ENCODE peak calls at places on chromosomes 5 and 9, in eight cellular contexts. A is nephron progenitor cell, R is fibroblast of lung, M is lung, H is retinal pigment epithelial cell, W is spleen, J is uterus, Z is fibroblast of pulmonary artery. O is an unnamed sample.

GRCh38 chr5:67347821-67348220 is 151.2 kb upstream of the CD180 start:
- DNase-seq in R (no peak), J (no peak), H (no peak), Z (no peak), A (no peak), M (no peak), W (no peak), O (no peak)

GRCh38 chr5:82072138-82072537 is 100.3 kb downstream of the ATG10 start:
- DNase-seq in J (no peak), R (no peak), H (no peak), Z (peak), M (no peak), W (no peak), A (no peak), O (no peak)

GRCh38 chr5:73786043-73786831 is 160.2 kb downstream of the ARHGEF28 start:
- DNase-seq in M (no peak), R (no peak), H (no peak), A (no peak), Z (no peak), W (no peak), J (no peak), O (peak)

GRCh38 chr5:172550096-172550765 is 90.8 kb upstream of the NEURL1B start:
- DNase-seq in H (no peak), A (no peak), R (no peak), J (no peak), W (peak), Z (no peak), M (no peak), O (no peak)

GRCh38 chr5:160188151-160188967 is 40.9 kb upstream of the FABP6 start:
- DNase-seq in M (peak), W (peak), H (peak), R (peak), J (peak), A (peak), Z (peak), O (peak)

GRCh38 chr5:55480781-55481180 is 54.0 kb downstream of the PLPP1 start:
- DNase-seq in R (peak), M (no peak), Z (peak), W (no peak), H (no peak), J (no peak), A (no peak), O (no peak)

GRCh38 chr5:132083065-132083678 is 9.6 kb downstream of the CSF2 start:
- DNase-seq in M (no peak), R (no peak), W (peak), Z (no peak), A (no peak), H (no peak), J (no peak), O (no peak)

GRCh38 chr9:97853844-97854695 is 1.0 kb downstream of the FOXE1 start:
- DNase-seq in W (peak), A (peak), M (no peak), J (no peak), H (no peak), Z (peak), R (peak), O (peak)

GRCh38 chr5:176389114-176389768 is 690 bp downstream of the HIGD2A start:
- DNase-seq in A (no peak), W (peak), M (no peak), Z (no peak), H (no peak), J (no peak), R (no peak), O (no peak)

GRCh38 chr9:133953976-133954709 is 38.0 kb downstream of the VAV2 start:
- DNase-seq in H (no peak), M (no peak), A (no peak), W (peak), Z (no peak), R (no peak), J (no peak), O (no peak)

GRCh38 chr5:97846646-97847045 is 663.6 kb upstream of the RIOK2 start:
- DNase-seq in J (no peak), A (no peak), R (peak), H (no peak), W (no peak), M (no peak), Z (no peak), O (no peak)

GRCh38 chr5:109234381-109234780 is 175.4 kb downstream of the PJA2 start:
- DNase-seq in H (no peak), J (no peak), R (no peak), Z (no peak), W (no peak), A (no peak), M (no peak), O (no peak)

GRCh38 chr9:109401169-109401989 is 80.5 kb upstream of the EPB41L4B start:
- DNase-seq in R (peak), W (no peak), A (peak), M (peak), H (peak), Z (peak), J (no peak), O (peak)

GRCh38 chr5:9174446-9174845 is 371.4 kb downstream of the SEMA5A start:
- DNase-seq in J (no peak), A (no peak), M (no peak), Z (no peak), R (no peak), H (no peak), W (no peak), O (no peak)

GRCh38 chr9:35910613-35911488 is 1.6 kb downstream of the SPAAR start:
- DNase-seq in M (peak), W (peak), Z (peak), J (no peak), A (no peak), H (no peak), R (peak), O (peak)

GRCh38 chr9:70874451-70874850 is 247.0 kb downstream of the TRPM3 start:
- DNase-seq in H (peak), A (no peak), R (no peak), M (no peak), Z (peak), J (no peak), W (no peak), O (no peak)

GRCh38 chr9:137237759-137238726 is 3.0 kb upstream of the TUBB4B start:
- DNase-seq in R (no peak), M (no peak), A (no peak), H (no peak), W (no peak), J (no peak), Z (no peak), O (no peak)

GRCh38 chr5:67182406-67182805 is 14.2 kb downstream of the CD180 start:
- DNase-seq in H (peak), J (peak), W (peak), M (peak), A (peak), R (peak), Z (peak), O (no peak)

GRCh38 chr9:136403915-136404800 is 4.2 kb upstream of the SNAPC4 start:
- DNase-seq in H (no peak), R (no peak), M (no peak), J (no peak), W (peak), A (no peak), Z (no peak), O (no peak)

GRCh38 chr9:99071313-99072039 is 33.4 kb upstream of the TGFBR1 start:
- DNase-seq in A (no peak), Z (no peak), R (no peak), H (no peak), W (no peak), J (no peak), M (no peak), O (no peak)

GRCh38 chr9:16417749-16418148 is 452.7 kb downstream of the BNC2 start:
- DNase-seq in W (no peak), A (no peak), H (no peak), J (no peak), Z (no peak), M (no peak), R (peak), O (no peak)

GRCh38 chr5:159510282-159510681 is 180.0 kb upstream of the IL12B start:
- DNase-seq in R (peak), A (peak), W (peak), J (peak), M (peak), Z (peak), H (no peak), O (peak)

GRCh38 chr5:149552038-149552494 is 827 bp upstream of the CSNK1A1 start:
- DNase-seq in W (no peak), J (no peak), Z (no peak), M (no peak), A (no peak), R (no peak), H (no peak), O (no peak)
- TF ChIP-seq CTCF in W (no peak), J (no peak), Z (no peak), M (no peak), A (no peak), R (no peak), H (no peak), O (peak)

GRCh38 chr5:93058309-93058708 is 522.7 kb downstream of the NR2F1-AS1 start:
- DNase-seq in A (no peak), Z (peak), J (no peak), M (no peak), R (peak), H (no peak), W (no peak), O (no peak)

GRCh38 chr5:93057311-93057710 is 523.7 kb downstream of the NR2F1-AS1 start:
- DNase-seq in H (no peak), Z (no peak), A (no peak), J (no peak), M (no peak), R (no peak), W (no peak), O (no peak)

GRCh38 chr5:93062548-93062947 is 518.5 kb downstream of the NR2F1-AS1 start:
- DNase-seq in J (no peak), A (no peak), Z (no peak), W (no peak), M (no peak), R (peak), H (no peak), O (peak)
- TF ChIP-seq CTCF in J (no peak), A (no peak), Z (peak), W (no peak), M (no peak), R (peak), H (peak), O (no peak)

GRCh38 chr5:167565555-167565954 is 725.9 kb upstream of the WWC1 start:
- DNase-seq in J (no peak), H (no peak), W (no peak), Z (peak), M (no peak), A (no peak), R (peak), O (peak)

DNA sequence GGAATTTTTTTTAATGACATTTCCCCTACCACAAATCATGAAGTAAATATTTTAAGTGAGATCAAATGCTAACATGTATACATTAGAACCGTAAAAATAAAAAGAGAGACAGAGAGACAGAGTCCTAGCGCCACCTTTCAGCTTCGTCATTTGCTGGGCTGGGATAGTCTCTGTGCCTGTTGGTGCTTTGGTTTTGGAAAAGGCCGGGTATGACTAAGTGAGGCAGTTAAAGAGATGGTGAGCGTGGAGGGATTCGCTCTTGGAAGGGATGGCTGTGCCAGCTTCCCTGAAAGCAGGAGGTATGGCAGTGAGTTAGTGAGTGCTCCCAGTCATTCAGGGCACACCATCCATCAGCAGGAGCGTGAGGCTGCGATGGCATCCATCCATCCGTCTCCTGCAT is 729.6 kb upstream of the WWC1 start:
- DNase-seq in J (no peak), M (no peak), W (no peak), R (no peak), A (no peak), H (no peak), Z (no peak), O (no peak)
- TF ChIP-seq CTCF in J (no peak), M (no peak), W (no peak), R (no peak), A (no peak), H (no peak), Z (no peak), O (no peak)

GRCh38 chr5:318341-318897 is 3.1 kb upstream of the AHRR start:
- DNase-seq in H (no peak), J (no peak), R (no peak), M (no peak), A (no peak), Z (no peak), W (no peak), O (no peak)

GRCh38 chr5:315488-316209 is 5.9 kb upstream of the AHRR start:
- DNase-seq in J (no peak), W (no peak), R (no peak), H (no peak), A (no peak), M (no peak), Z (no peak), O (no peak)

GRCh38 chr5:316210-317085 is 5.1 kb upstream of the AHRR start:
- DNase-seq in H (no peak), Z (no peak), M (no peak), W (no peak), J (no peak), A (no peak), R (no peak), O (no peak)

GRCh38 chr5:318931-319601 is 2.4 kb upstream of the AHRR start:
- DNase-seq in R (no peak), A (no peak), Z (no peak), M (no peak), J (no peak), W (no peak), H (no peak), O (no peak)

DNA sequence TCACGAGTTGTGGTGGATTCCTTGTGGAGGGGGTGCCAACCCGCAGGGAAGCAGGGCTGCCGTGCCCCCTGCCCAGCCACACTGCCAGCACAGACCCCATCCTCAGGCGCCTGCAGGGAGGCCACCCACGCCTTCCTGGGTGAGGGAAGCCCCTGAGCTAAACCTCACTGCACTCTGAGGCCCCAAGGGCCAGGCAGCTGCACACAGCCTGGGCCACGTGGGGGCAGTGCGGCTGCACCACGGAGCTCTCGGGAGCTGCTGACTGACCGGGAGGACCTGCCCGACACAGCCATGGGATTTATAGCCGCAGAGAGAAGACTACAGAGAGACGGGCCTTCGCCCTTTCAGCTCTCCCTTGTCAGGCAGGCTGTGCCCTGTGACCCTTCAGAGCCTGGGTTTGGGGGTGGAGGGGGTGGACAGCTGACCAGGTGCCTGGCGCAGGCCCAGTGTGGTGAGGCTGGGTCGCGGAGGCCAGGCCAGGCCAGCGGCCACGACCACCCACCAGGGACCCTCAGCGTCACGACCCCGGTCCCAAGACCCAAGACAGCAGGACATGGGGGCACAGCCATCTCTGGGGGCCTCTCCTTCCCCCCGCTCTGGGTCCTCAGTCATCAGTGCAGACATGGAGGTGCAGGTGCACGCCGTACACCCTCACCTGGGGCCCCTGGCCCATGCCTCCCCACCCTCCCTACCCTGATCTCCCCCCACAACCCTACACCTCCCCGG is 4.3 kb upstream of the AHRR start:
- DNase-seq in W (no peak), A (peak), J (no peak), M (no peak), Z (peak), R (peak), H (no peak), O (peak)
- TF ChIP-seq CTCF in W (peak), A (peak), J (no peak), M (peak), Z (peak), R (peak), H (peak), O (peak)

O was measured in RWPE1.